ENCODE peak calls at places on chromosomes 1 and 21, in ten cellular contexts. Y is A549, E is IMR-90, S is bronchial epithelial cell, P is astrocyte of the cerebellum, G is AG04450, U is pancreas, M is fibroblast of pulmonary artery, B is neural progenitor cell, L is lower lobe of right lung. O is an unnamed sample.

GRCh38 chr1:85295654-85296053 is 19.2 kb upstream of the BCL10 start:
- DNase-seq in Y (no peak), E (no peak), S (no peak), P (no peak), G (no peak), U (no peak), M (no peak), B (no peak), L (no peak), O (no peak)

GRCh38 chr1:26468911-26469310 is 3.3 kb upstream of the HMGN2 start:
- DNase-seq in Y (no peak), E (no peak), S (peak), P (no peak), G (no peak), U (peak), M (no peak), B (peak), L (no peak), O (no peak)

GRCh38 chr1:95229042-95229441 is 5.0 kb upstream of the RWDD3 start:
- DNase-seq in Y (no peak), E (no peak), S (peak), P (no peak), G (no peak), U (no peak), M (peak), B (no peak), L (no peak), O (no peak)

GRCh38 chr1:94281361-94282142 is 44.2 kb upstream of the ARHGAP29 start:
- DNase-seq in Y (no peak), E (no peak), S (no peak), P (no peak), G (no peak), U (no peak), M (peak), B (no peak), L (no peak), O (peak)

GRCh38 chr1:234863596-234863995 is 253.6 kb upstream of the IRF2BP2 start:
- DNase-seq in Y (no peak), E (peak), S (peak), P (no peak), G (no peak), U (no peak), M (peak), B (no peak), L (no peak), O (peak)

GRCh38 chr1:99756598-99756997 is 9.8 kb downstream of the FRRS1 start:
- DNase-seq in Y (peak), E (peak), S (peak), P (no peak), G (no peak), U (no peak), M (peak), B (no peak), L (no peak), O (peak)

GRCh38 chr1:86788300-86789206 is 84.2 kb downstream of the SH3GLB1 start:
- DNase-seq in Y (peak), E (peak), S (peak), P (peak), G (no peak), U (no peak), M (peak), B (no peak), L (peak), O (peak)

GRCh38 chr1:28518000-28518744 is 12.3 kb downstream of the RCC1 start:
- DNase-seq in Y (peak), E (peak), S (peak), P (peak), G (peak), U (peak), M (peak), B (peak), L (peak), O (peak)

GRCh38 chr21:34908424-34909055 is 140.6 kb downstream of the RUNX1 start:
- DNase-seq in Y (peak), E (no peak), S (peak), P (no peak), G (no peak), U (no peak), M (peak), B (no peak), L (no peak), O (peak)

GRCh38 chr1:37146071-37146470 is 111.8 kb upstream of the GRIK3 start:
- DNase-seq in Y (no peak), E (no peak), S (no peak), P (no peak), G (no peak), U (no peak), M (no peak), B (peak), L (no peak), O (no peak)

GRCh38 chr1:101044259-101044658 is 18.7 kb upstream of the DPH5 start:
- DNase-seq in Y (no peak), E (no peak), S (no peak), P (no peak), G (no peak), U (no peak), M (no peak), B (no peak), L (no peak), O (no peak)

GRCh38 chr1:58231204-58231603 is 315.3 kb downstream of the OMA1 start:
- DNase-seq in Y (no peak), E (no peak), S (no peak), P (no peak), G (no peak), U (no peak), M (no peak), B (no peak), L (no peak), O (no peak)

GRCh38 chr1:10648689-10649483 is 147.6 kb downstream of the CASZ1 start:
- DNase-seq in Y (no peak), E (no peak), S (no peak), P (no peak), G (no peak), U (no peak), M (no peak), B (peak), L (no peak), O (no peak)

GRCh38 chr1:226001852-226002666 is 2.9 kb upstream of the SDE2 start:
- DNase-seq in Y (peak), E (no peak), S (no peak), P (no peak), G (no peak), U (peak), M (peak), B (no peak), L (peak), O (peak)

GRCh38 chr1:202225131-202225530 is 31.5 kb downstream of the LGR6 start:
- DNase-seq in Y (no peak), E (no peak), S (no peak), P (no peak), G (no peak), U (no peak), M (no peak), B (no peak), L (no peak), O (no peak)

GRCh38 chr1:10675813-10676212 is 120.6 kb downstream of the CASZ1 start:
- DNase-seq in Y (no peak), E (no peak), S (no peak), P (no peak), G (no peak), U (no peak), M (no peak), B (no peak), L (no peak), O (no peak)

GRCh38 chr1:36843027-36843426 is 191.3 kb downstream of the GRIK3 start:
- DNase-seq in Y (no peak), E (no peak), S (no peak), P (no peak), G (no peak), U (no peak), M (no peak), B (no peak), L (peak), O (no peak)

GRCh38 chr1:30660241-30660640 is 63.1 kb downstream of the MATN1 start:
- DNase-seq in Y (no peak), E (no peak), S (no peak), P (no peak), G (no peak), U (no peak), M (no peak), B (no peak), L (no peak), O (no peak)

GRCh38 chr1:195082183-195082582 is 1526.1 kb downstream of the KCNT2 start:
- DNase-seq in Y (no peak), E (peak), S (peak), P (peak), G (no peak), U (no peak), M (peak), B (no peak), L (no peak), O (no peak)

GRCh38 chr1:198444792-198445191 is 95.7 kb downstream of the ATP6V1G3 start:
- DNase-seq in Y (no peak), E (peak), S (peak), P (peak), G (peak), U (no peak), M (peak), B (no peak), L (no peak), O (peak)

GRCh38 chr1:171794085-171794484 is 12.6 kb downstream of the METTL13 start:
- DNase-seq in Y (no peak), E (peak), S (peak), P (no peak), G (no peak), U (no peak), M (peak), B (no peak), L (no peak), O (peak)

GRCh38 chr1:1678581-1679380 is 13.8 kb downstream of the SLC35E2B start:
- DNase-seq in Y (peak), E (no peak), S (no peak), P (no peak), G (no peak), U (no peak), M (no peak), B (no peak), L (peak), O (peak)

GRCh38 chr21:27513825-27514224 is 546.9 kb upstream of the ADAMTS5 start:
- DNase-seq in Y (no peak), E (no peak), S (no peak), P (no peak), G (no peak), U (no peak), M (no peak), B (no peak), L (no peak), O (no peak)

GRCh38 chr1:171207377-171207776 is 22.3 kb downstream of the FMO2 start:
- DNase-seq in Y (no peak), E (no peak), S (no peak), P (no peak), G (no peak), U (no peak), M (no peak), B (no peak), L (no peak), O (no peak)

GRCh38 chr21:32360401-32360981 is 32.3 kb downstream of the URB1 start:
- DNase-seq in Y (no peak), E (no peak), S (peak), P (no peak), G (no peak), U (no peak), M (no peak), B (no peak), L (no peak), O (no peak)

GRCh38 chr1:158534496-158534895 is 19.7 kb downstream of the OR6Y1 start:
- DNase-seq in Y (no peak), E (no peak), S (no peak), P (no peak), G (no peak), U (no peak), M (no peak), B (no peak), L (no peak), O (no peak)

GRCh38 chr1:29835486-29836273 is 599.4 kb downstream of the PTPRU start:
- DNase-seq in Y (no peak), E (no peak), S (no peak), P (no peak), G (no peak), U (no peak), M (no peak), B (no peak), L (no peak), O (peak)

GRCh38 chr21:18553786-18554185 is 150.2 kb upstream of the TMPRSS15 start:
- DNase-seq in Y (no peak), E (no peak), S (no peak), P (no peak), G (no peak), U (no peak), M (no peak), B (no peak), L (no peak), O (no peak)

GRCh38 chr1:11639372-11639771 is 14.9 kb downstream of the FBXO2 start:
- DNase-seq in Y (no peak), E (no peak), S (no peak), P (no peak), G (no peak), U (no peak), M (no peak), B (no peak), L (no peak), O (no peak)

GRCh38 chr1:175183586-175183985 is 9.0 kb downstream of the KIAA0040 start:
- DNase-seq in Y (no peak), E (no peak), S (no peak), P (no peak), G (no peak), U (no peak), M (no peak), B (peak), L (no peak), O (no peak)
- H3K4me3 ChIP-seq in Y (no peak), E (no peak), S (no peak), P (no peak), G (no peak), U (no peak), M (no peak), B (no peak), L (no peak), O (no peak)

GRCh38 chr1:115807723-115808122 is 33.2 kb downstream of the NHLH2 start:
- DNase-seq in Y (peak), E (peak), S (peak), P (peak), G (peak), U (peak), M (peak), B (peak), L (no peak), O (peak)
- TF ChIP-seq CTCF in Y (peak), E (peak), S (peak), P (peak), G (peak), U (peak), M (peak), B (peak), L (peak), O (peak)

DNA sequence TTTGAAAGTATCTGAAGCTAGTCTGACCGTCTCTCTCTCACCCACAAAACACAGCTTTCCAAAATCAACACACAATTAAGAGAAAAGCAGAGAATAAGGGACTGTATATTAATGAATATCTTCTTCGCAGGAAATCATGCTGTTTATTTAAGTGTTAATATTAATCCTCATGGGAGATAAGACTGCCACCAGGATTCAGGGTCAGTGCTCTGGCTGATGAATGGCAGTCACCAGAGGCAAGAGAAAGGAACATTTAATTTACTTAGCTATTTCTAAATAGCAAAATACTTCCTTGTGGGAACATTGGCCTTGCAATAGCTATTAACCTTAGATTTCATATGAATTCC is 2.2 kb downstream of the SCYL3 start:
- DNase-seq in Y (no peak), E (no peak), S (no peak), P (no peak), G (no peak), U (peak), M (no peak), B (no peak), L (no peak), O (no peak)
- H3K4me3 ChIP-seq in Y (peak), E (no peak), S (no peak), P (no peak), G (no peak), U (peak), M (no peak), B (no peak), L (peak), O (no peak)

DNA sequence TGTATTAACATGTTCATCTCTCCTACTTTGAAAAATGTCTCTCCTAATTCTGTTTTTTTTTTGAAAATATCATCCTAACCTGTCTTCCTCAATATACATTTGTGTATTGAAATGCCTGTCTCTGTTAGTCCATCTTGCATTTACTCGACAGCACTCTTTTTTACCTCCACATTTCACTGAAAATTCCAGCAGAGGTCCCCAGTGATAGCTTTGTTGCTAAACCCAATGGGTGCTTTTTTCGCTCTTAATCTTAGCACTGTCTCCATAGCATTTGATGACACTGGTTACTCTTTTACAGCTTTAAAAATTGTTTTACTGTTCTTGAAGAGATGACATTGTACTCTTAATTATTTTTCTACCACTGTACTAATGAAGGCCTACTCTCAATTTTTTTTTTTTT is 10.8 kb downstream of the OSBPL9 start:
- DNase-seq in Y (peak), E (peak), S (peak), P (no peak), G (no peak), U (no peak), M (peak), B (peak), L (no peak), O (peak)
- TF ChIP-seq CTCF in Y (peak), E (peak), S (peak), P (peak), G (peak), U (no peak), M (peak), B (peak), L (no peak), O (peak)